ENCODE peak calls at places on chromosomes 4 and X, in seven cellular contexts. One of them, this sample, is unnamed. For H3K9me3, the result is how much of the 10 kb centered on the place peaks cover.

GRCh38 chr4:8106451-8107025 is 52.1 kb downstream of the ABLIM2 start:
- DNase-seq in HepG2: no peak
- DNase-seq in prostate gland: no peak
- DNase-seq in testis: no peak
- DNase-seq in gastrocnemius medialis: no peak
- DNase-seq in SJSA1: no peak
- DNase-seq in K562: no peak
- DNase-seq in this sample: no peak

GRCh38 chr4:83851261-83852084 is 315.6 kb downstream of the GPAT3 start:
- DNase-seq in HepG2: peak
- DNase-seq in prostate gland: no peak
- DNase-seq in testis: no peak
- DNase-seq in gastrocnemius medialis: no peak
- DNase-seq in SJSA1: peak
- DNase-seq in K562: no peak
- DNase-seq in this sample: no peak

GRCh38 chrX:10722804-10723364 is 102.5 kb upstream of the MID1 start:
- DNase-seq in HepG2: no peak
- DNase-seq in prostate gland: peak
- DNase-seq in testis: peak
- DNase-seq in gastrocnemius medialis: peak
- DNase-seq in SJSA1: peak
- DNase-seq in K562: peak
- DNase-seq in this sample: no peak

GRCh38 chr4:125187221-125187620 is 127.5 kb upstream of the FAT4 start:
- DNase-seq in HepG2: no peak
- DNase-seq in prostate gland: no peak
- DNase-seq in testis: no peak
- DNase-seq in gastrocnemius medialis: no peak
- DNase-seq in SJSA1: no peak
- DNase-seq in K562: no peak
- DNase-seq in this sample: no peak

GRCh38 chr4:40515398-40516293 is 114.0 kb downstream of the RBM47 start:
- DNase-seq in HepG2: peak
- DNase-seq in prostate gland: no peak
- DNase-seq in testis: no peak
- DNase-seq in gastrocnemius medialis: no peak
- DNase-seq in SJSA1: no peak
- DNase-seq in K562: peak
- DNase-seq in this sample: no peak

GRCh38 chr4:8675383-8675782 is 82.8 kb downstream of the CPZ start:
- DNase-seq in HepG2: peak
- DNase-seq in prostate gland: no peak
- DNase-seq in testis: peak
- DNase-seq in gastrocnemius medialis: no peak
- DNase-seq in SJSA1: no peak
- DNase-seq in K562: peak
- DNase-seq in this sample: no peak

GRCh38 chr4:38993683-38994082 is 38.5 kb downstream of the TMEM156 start:
- DNase-seq in HepG2: peak
- DNase-seq in prostate gland: no peak
- DNase-seq in testis: no peak
- DNase-seq in gastrocnemius medialis: no peak
- DNase-seq in SJSA1: no peak
- DNase-seq in K562: no peak
- DNase-seq in this sample: no peak

GRCh38 chr4:26020896-26021295 is 106.9 kb downstream of the SMIM20 start:
- DNase-seq in HepG2: peak
- DNase-seq in prostate gland: peak
- DNase-seq in testis: no peak
- DNase-seq in gastrocnemius medialis: no peak
- DNase-seq in SJSA1: no peak
- DNase-seq in K562: no peak
- DNase-seq in this sample: no peak

GRCh38 chr4:159178147-159178541 is 75.3 kb downstream of the RAPGEF2 start:
- DNase-seq in HepG2: peak
- DNase-seq in prostate gland: no peak
- DNase-seq in testis: no peak
- DNase-seq in gastrocnemius medialis: no peak
- DNase-seq in SJSA1: no peak
- DNase-seq in K562: no peak
- DNase-seq in this sample: no peak

GRCh38 chrX:103101280-103102042 is 8.5 kb upstream of the NXF3 start:
- DNase-seq in HepG2: peak
- DNase-seq in prostate gland: no peak
- DNase-seq in testis: peak
- DNase-seq in gastrocnemius medialis: no peak
- DNase-seq in SJSA1: no peak
- DNase-seq in K562: peak
- DNase-seq in this sample: no peak

GRCh38 chr4:73329300-73329699 is 70.7 kb upstream of the ANKRD17 start:
- DNase-seq in HepG2: no peak
- DNase-seq in prostate gland: no peak
- DNase-seq in testis: no peak
- DNase-seq in gastrocnemius medialis: no peak
- DNase-seq in SJSA1: no peak
- DNase-seq in K562: no peak
- DNase-seq in this sample: no peak

GRCh38 chr4:151260526-151260925 is 16.4 kb upstream of the PRSS48 start:
- DNase-seq in HepG2: no peak
- DNase-seq in prostate gland: no peak
- DNase-seq in testis: no peak
- DNase-seq in gastrocnemius medialis: no peak
- DNase-seq in SJSA1: no peak
- DNase-seq in K562: no peak
- DNase-seq in this sample: no peak

GRCh38 chrX:72130762-72131231 is 918 bp downstream of the RTL5 start:
- DNase-seq in HepG2: no peak
- DNase-seq in prostate gland: no peak
- DNase-seq in testis: peak
- DNase-seq in gastrocnemius medialis: no peak
- DNase-seq in SJSA1: no peak
- DNase-seq in K562: no peak
- DNase-seq in this sample: no peak

GRCh38 chr4:63620271-63620670 is 789.0 kb downstream of the TECRL start:
- DNase-seq in HepG2: no peak
- DNase-seq in prostate gland: no peak
- DNase-seq in testis: no peak
- DNase-seq in gastrocnemius medialis: no peak
- DNase-seq in SJSA1: no peak
- DNase-seq in K562: no peak
- DNase-seq in this sample: no peak

GRCh38 chr4:55347610-55348228 is 1.7 kb downstream of the SRD5A3 start:
- DNase-seq in HepG2: no peak
- DNase-seq in prostate gland: no peak
- DNase-seq in testis: no peak
- DNase-seq in gastrocnemius medialis: no peak
- DNase-seq in SJSA1: no peak
- DNase-seq in K562: peak
- DNase-seq in this sample: no peak

GRCh38 chrX:17798921-17799320 is 61.6 kb downstream of the SCML1 start:
- DNase-seq in HepG2: no peak
- DNase-seq in prostate gland: no peak
- DNase-seq in testis: no peak
- DNase-seq in gastrocnemius medialis: no peak
- DNase-seq in SJSA1: no peak
- DNase-seq in K562: no peak
- DNase-seq in this sample: no peak

GRCh38 chrX:138986866-138987265 is 275.3 kb upstream of the FGF13 start:
- DNase-seq in HepG2: no peak
- DNase-seq in prostate gland: no peak
- DNase-seq in testis: no peak
- DNase-seq in gastrocnemius medialis: no peak
- DNase-seq in SJSA1: no peak
- DNase-seq in K562: no peak
- DNase-seq in this sample: no peak

GRCh38 chr4:54226399-54227260 is 2.5 kb upstream of the PDGFRA start:
- DNase-seq in HepG2: no peak
- DNase-seq in prostate gland: no peak
- DNase-seq in testis: peak
- DNase-seq in gastrocnemius medialis: peak
- DNase-seq in SJSA1: peak
- DNase-seq in K562: no peak
- DNase-seq in this sample: no peak

GRCh38 chr4:54228064-54228527 is 997 bp upstream of the PDGFRA start:
- DNase-seq in HepG2: peak
- DNase-seq in prostate gland: no peak
- DNase-seq in testis: peak
- DNase-seq in gastrocnemius medialis: peak
- DNase-seq in SJSA1: peak
- DNase-seq in K562: peak
- DNase-seq in this sample: no peak

GRCh38 chr4:54227261-54228063 is 1.6 kb upstream of the PDGFRA start:
- DNase-seq in HepG2: no peak
- DNase-seq in prostate gland: no peak
- DNase-seq in testis: peak
- DNase-seq in gastrocnemius medialis: no peak
- DNase-seq in SJSA1: peak
- DNase-seq in K562: no peak
- DNase-seq in this sample: no peak

GRCh38 chr4:54224960-54225670 is 4.0 kb upstream of the PDGFRA start:
- DNase-seq in HepG2: no peak
- DNase-seq in prostate gland: no peak
- DNase-seq in testis: no peak
- DNase-seq in gastrocnemius medialis: no peak
- DNase-seq in SJSA1: no peak
- DNase-seq in K562: no peak
- DNase-seq in this sample: no peak

DNA sequence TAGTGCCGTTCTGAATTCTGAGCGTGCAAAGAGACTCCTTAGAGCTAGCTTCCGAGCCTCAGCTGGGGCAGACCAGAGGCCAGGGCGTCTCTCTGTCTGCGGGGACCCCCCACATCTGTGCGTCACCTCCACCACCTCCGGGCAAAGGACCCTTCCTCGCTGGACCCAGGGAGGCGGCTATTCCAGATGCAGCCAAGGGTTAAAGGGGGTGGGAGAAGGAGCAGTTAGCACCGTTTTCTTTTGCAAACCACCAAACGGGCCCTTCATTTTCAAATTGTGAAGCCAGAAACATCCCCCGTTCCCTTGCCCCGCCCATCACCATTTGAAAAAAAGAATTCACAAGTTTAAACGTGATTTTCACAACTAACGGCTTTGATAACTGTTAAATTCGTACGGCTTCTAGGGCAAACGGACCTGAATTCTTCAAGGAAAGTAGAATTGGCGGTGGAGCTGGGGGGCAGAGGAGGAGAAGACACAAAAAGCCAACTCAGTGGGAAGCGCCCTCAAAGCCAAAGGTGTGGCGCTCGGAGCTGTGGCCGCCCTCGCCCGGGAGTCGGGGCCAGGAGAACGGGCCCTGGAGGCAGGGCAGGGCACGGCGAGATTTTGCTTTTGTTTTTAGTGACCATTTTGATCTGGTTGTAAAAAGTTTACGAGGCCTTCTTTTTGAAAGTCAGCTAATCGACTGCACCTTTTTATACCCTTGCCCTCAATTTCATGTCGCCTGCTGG is 3.3 kb upstream of the PDGFRA start:
- DNase-seq in HepG2: no peak
- DNase-seq in prostate gland: no peak
- DNase-seq in testis: no peak
- DNase-seq in gastrocnemius medialis: no peak
- DNase-seq in SJSA1: no peak
- DNase-seq in K562: no peak
- DNase-seq in this sample: no peak
- H3K27ac ChIP-seq in HepG2: no peak
- H3K27ac ChIP-seq in prostate gland: no peak
- H3K27ac ChIP-seq in testis: peak
- H3K27ac ChIP-seq in gastrocnemius medialis: peak
- H3K27ac ChIP-seq in SJSA1: no peak
- H3K27ac ChIP-seq in K562: no peak
- H3K27ac ChIP-seq in this sample: no peak

GRCh38 chr4:105102026-105102425 is 44.6 kb upstream of the TET2 start:
- DNase-seq in HepG2: no peak
- DNase-seq in prostate gland: no peak
- DNase-seq in testis: no peak
- DNase-seq in gastrocnemius medialis: no peak
- DNase-seq in SJSA1: no peak
- DNase-seq in K562: no peak
- DNase-seq in this sample: no peak
- H3K9me3 ChIP-seq in HepG2: under half
- H3K9me3 ChIP-seq in prostate gland: under half
- H3K9me3 ChIP-seq in testis: under half
- H3K9me3 ChIP-seq in gastrocnemius medialis: under half
- H3K9me3 ChIP-seq in SJSA1: under half
- H3K9me3 ChIP-seq in K562: under half
- H3K9me3 ChIP-seq in this sample: under half

GRCh38 chrX:40166582-40166981 is 68.8 kb upstream of the BCOR start:
- DNase-seq in HepG2: no peak
- DNase-seq in prostate gland: no peak
- DNase-seq in testis: no peak
- DNase-seq in gastrocnemius medialis: no peak
- DNase-seq in SJSA1: no peak
- DNase-seq in K562: no peak
- DNase-seq in this sample: no peak
- H3K4me3 ChIP-seq in HepG2: no peak
- H3K4me3 ChIP-seq in prostate gland: no peak
- H3K4me3 ChIP-seq in testis: no peak
- H3K4me3 ChIP-seq in gastrocnemius medialis: peak
- H3K4me3 ChIP-seq in SJSA1: no peak
- H3K4me3 ChIP-seq in K562: no peak
- H3K4me3 ChIP-seq in this sample: peak

GRCh38 chrX:19552793-19553192 is 37.5 kb upstream of the MAP3K15 start:
- DNase-seq in HepG2: no peak
- DNase-seq in prostate gland: no peak
- DNase-seq in testis: no peak
- DNase-seq in gastrocnemius medialis: no peak
- DNase-seq in SJSA1: no peak
- DNase-seq in K562: no peak
- DNase-seq in this sample: no peak

GRCh38 chrX:19556202-19556601 is 40.9 kb upstream of the MAP3K15 start:
- DNase-seq in HepG2: no peak
- DNase-seq in prostate gland: no peak
- DNase-seq in testis: no peak
- DNase-seq in gastrocnemius medialis: no peak
- DNase-seq in SJSA1: no peak
- DNase-seq in K562: no peak
- DNase-seq in this sample: no peak

GRCh38 chrX:19554786-19555185 is 39.5 kb upstream of the MAP3K15 start:
- DNase-seq in HepG2: no peak
- DNase-seq in prostate gland: no peak
- DNase-seq in testis: no peak
- DNase-seq in gastrocnemius medialis: no peak
- DNase-seq in SJSA1: no peak
- DNase-seq in K562: no peak
- DNase-seq in this sample: no peak

GRCh38 chrX:19555683-19556082 is 40.4 kb upstream of the MAP3K15 start:
- DNase-seq in HepG2: no peak
- DNase-seq in prostate gland: no peak
- DNase-seq in testis: no peak
- DNase-seq in gastrocnemius medialis: no peak
- DNase-seq in SJSA1: no peak
- DNase-seq in K562: no peak
- DNase-seq in this sample: no peak

GRCh38 chrX:19555236-19555635 is 39.9 kb upstream of the MAP3K15 start:
- DNase-seq in HepG2: no peak
- DNase-seq in prostate gland: no peak
- DNase-seq in testis: no peak
- DNase-seq in gastrocnemius medialis: no peak
- DNase-seq in SJSA1: no peak
- DNase-seq in K562: no peak
- DNase-seq in this sample: no peak
- H3K27ac ChIP-seq in HepG2: no peak
- H3K27ac ChIP-seq in prostate gland: no peak
- H3K27ac ChIP-seq in testis: no peak
- H3K27ac ChIP-seq in gastrocnemius medialis: no peak
- H3K27ac ChIP-seq in SJSA1: no peak
- H3K27ac ChIP-seq in K562: no peak
- H3K27ac ChIP-seq in this sample: no peak